ENCODE peak calls at places on chromosomes 7 and 10, in ten cellular contexts. One of them, this sample, is unnamed.

GRCh38 chr7:102189756-102190155 is 96.9 kb upstream of the SH2B2 start:
- DNase-seq in transverse colon: no peak
- DNase-seq in CD8-positive, alpha-beta T cell: no peak
- DNase-seq in NB4: no peak
- DNase-seq in substantia nigra: peak
- DNase-seq in cardiac fibroblast: no peak
- DNase-seq in activated CD4-positive, alpha-beta T cell treated with anti-CD3 and anti-CD28 coated beads, Interleukin-2, amount 50 U/mL, for 1 hour: no peak
- DNase-seq in RPMI7951: no peak
- DNase-seq in AG09309: no peak
- DNase-seq in fibroblast of lung: no peak
- DNase-seq in this sample: no peak

GRCh38 chr7:22561356-22561755 is 61.4 kb upstream of the STEAP1B start:
- DNase-seq in transverse colon: peak
- DNase-seq in CD8-positive, alpha-beta T cell: no peak
- DNase-seq in NB4: no peak
- DNase-seq in substantia nigra: no peak
- DNase-seq in cardiac fibroblast: peak
- DNase-seq in activated CD4-positive, alpha-beta T cell treated with anti-CD3 and anti-CD28 coated beads, Interleukin-2, amount 50 U/mL, for 1 hour: no peak
- DNase-seq in RPMI7951: peak
- DNase-seq in AG09309: peak
- DNase-seq in fibroblast of lung: peak
- DNase-seq in this sample: no peak

GRCh38 chr7:121544726-121545125 is 148.6 kb upstream of the FAM3C start:
- DNase-seq in transverse colon: no peak
- DNase-seq in CD8-positive, alpha-beta T cell: no peak
- DNase-seq in NB4: peak
- DNase-seq in substantia nigra: no peak
- DNase-seq in cardiac fibroblast: peak
- DNase-seq in activated CD4-positive, alpha-beta T cell treated with anti-CD3 and anti-CD28 coated beads, Interleukin-2, amount 50 U/mL, for 1 hour: no peak
- DNase-seq in RPMI7951: peak
- DNase-seq in AG09309: peak
- DNase-seq in fibroblast of lung: peak
- DNase-seq in this sample: no peak

GRCh38 chr10:99784025-99784730 is 1.7 kb downstream of the ABCC2 start:
- DNase-seq in transverse colon: no peak
- DNase-seq in CD8-positive, alpha-beta T cell: no peak
- DNase-seq in NB4: no peak
- DNase-seq in substantia nigra: no peak
- DNase-seq in cardiac fibroblast: peak
- DNase-seq in activated CD4-positive, alpha-beta T cell treated with anti-CD3 and anti-CD28 coated beads, Interleukin-2, amount 50 U/mL, for 1 hour: no peak
- DNase-seq in RPMI7951: peak
- DNase-seq in AG09309: peak
- DNase-seq in fibroblast of lung: peak
- DNase-seq in this sample: no peak

GRCh38 chr7:37901890-37902524 is 14.6 kb downstream of the SFRP4 start:
- DNase-seq in transverse colon: no peak
- DNase-seq in CD8-positive, alpha-beta T cell: no peak
- DNase-seq in NB4: no peak
- DNase-seq in substantia nigra: no peak
- DNase-seq in cardiac fibroblast: peak
- DNase-seq in activated CD4-positive, alpha-beta T cell treated with anti-CD3 and anti-CD28 coated beads, Interleukin-2, amount 50 U/mL, for 1 hour: no peak
- DNase-seq in RPMI7951: peak
- DNase-seq in AG09309: no peak
- DNase-seq in fibroblast of lung: peak
- DNase-seq in this sample: no peak

GRCh38 chr7:16129431-16130126 is 291.8 kb downstream of the CRPPA start:
- DNase-seq in transverse colon: no peak
- DNase-seq in CD8-positive, alpha-beta T cell: no peak
- DNase-seq in NB4: no peak
- DNase-seq in substantia nigra: no peak
- DNase-seq in cardiac fibroblast: peak
- DNase-seq in activated CD4-positive, alpha-beta T cell treated with anti-CD3 and anti-CD28 coated beads, Interleukin-2, amount 50 U/mL, for 1 hour: no peak
- DNase-seq in RPMI7951: peak
- DNase-seq in AG09309: peak
- DNase-seq in fibroblast of lung: peak
- DNase-seq in this sample: no peak

GRCh38 chr10:100345570-100346330 is 1.3 kb upstream of the SCD start:
- DNase-seq in transverse colon: no peak
- DNase-seq in CD8-positive, alpha-beta T cell: no peak
- DNase-seq in NB4: peak
- DNase-seq in substantia nigra: no peak
- DNase-seq in cardiac fibroblast: peak
- DNase-seq in activated CD4-positive, alpha-beta T cell treated with anti-CD3 and anti-CD28 coated beads, Interleukin-2, amount 50 U/mL, for 1 hour: no peak
- DNase-seq in RPMI7951: peak
- DNase-seq in AG09309: no peak
- DNase-seq in fibroblast of lung: peak
- DNase-seq in this sample: no peak

GRCh38 chr10:17175551-17175950 is 25.9 kb downstream of the TRDMT1 start:
- DNase-seq in transverse colon: no peak
- DNase-seq in CD8-positive, alpha-beta T cell: no peak
- DNase-seq in NB4: no peak
- DNase-seq in substantia nigra: no peak
- DNase-seq in cardiac fibroblast: peak
- DNase-seq in activated CD4-positive, alpha-beta T cell treated with anti-CD3 and anti-CD28 coated beads, Interleukin-2, amount 50 U/mL, for 1 hour: no peak
- DNase-seq in RPMI7951: peak
- DNase-seq in AG09309: no peak
- DNase-seq in fibroblast of lung: peak
- DNase-seq in this sample: no peak

GRCh38 chr7:98733036-98733435 is 116.0 kb downstream of the NPTX2 start:
- DNase-seq in transverse colon: peak
- DNase-seq in CD8-positive, alpha-beta T cell: no peak
- DNase-seq in NB4: peak
- DNase-seq in substantia nigra: no peak
- DNase-seq in cardiac fibroblast: peak
- DNase-seq in activated CD4-positive, alpha-beta T cell treated with anti-CD3 and anti-CD28 coated beads, Interleukin-2, amount 50 U/mL, for 1 hour: peak
- DNase-seq in RPMI7951: peak
- DNase-seq in AG09309: no peak
- DNase-seq in fibroblast of lung: peak
- DNase-seq in this sample: no peak

GRCh38 chr10:98556061-98556460 is 109.3 kb upstream of the HPS1 start:
- DNase-seq in transverse colon: no peak
- DNase-seq in CD8-positive, alpha-beta T cell: no peak
- DNase-seq in NB4: no peak
- DNase-seq in substantia nigra: no peak
- DNase-seq in cardiac fibroblast: no peak
- DNase-seq in activated CD4-positive, alpha-beta T cell treated with anti-CD3 and anti-CD28 coated beads, Interleukin-2, amount 50 U/mL, for 1 hour: no peak
- DNase-seq in RPMI7951: no peak
- DNase-seq in AG09309: no peak
- DNase-seq in fibroblast of lung: no peak
- DNase-seq in this sample: no peak

GRCh38 chr10:104209575-104210198 is 22.5 kb downstream of the CFAP43 start:
- DNase-seq in transverse colon: no peak
- DNase-seq in CD8-positive, alpha-beta T cell: peak
- DNase-seq in NB4: peak
- DNase-seq in substantia nigra: peak
- DNase-seq in cardiac fibroblast: peak
- DNase-seq in activated CD4-positive, alpha-beta T cell treated with anti-CD3 and anti-CD28 coated beads, Interleukin-2, amount 50 U/mL, for 1 hour: peak
- DNase-seq in RPMI7951: peak
- DNase-seq in AG09309: no peak
- DNase-seq in fibroblast of lung: peak
- DNase-seq in this sample: peak

This sample was measured in dorsolateral prefrontal cortex.